ENCODE peak calls at places on chromosomes 1 and 21, in five cellular contexts. E is IMR-90, A is neuronal stem cell, Y is H9, S is trophoblast cell. N is an unnamed sample. For H3K4me1, the result is how much of the 10 kb centered on the place peaks cover.

GRCh38 chr1:16498573-16499359 is 15.3 kb downstream of the RNU1-1 start:
- DNase-seq in S (peak), E (peak), A (peak), Y (peak), N (peak)

GRCh38 chr1:205925730-205926129 is 17.5 kb downstream of the SLC26A9 start:
- DNase-seq in A (no peak), E (peak), S (peak), Y (no peak), N (no peak)

GRCh38 chr1:172893146-172893841 is 157.4 kb downstream of the TNFSF18 start:
- DNase-seq in S (peak), A (no peak), Y (no peak), E (no peak), N (no peak)

GRCh38 chr1:24874611-24875225 is 55.4 kb downstream of the RUNX3 start:
- DNase-seq in S (no peak), E (no peak), Y (no peak), A (no peak), N (no peak)

GRCh38 chr1:23444104-23444533 is 19.6 kb upstream of the TCEA3 start:
- DNase-seq in S (peak), A (no peak), E (peak), Y (no peak), N (no peak)

GRCh38 chr1:85275701-85276289 is 637 bp downstream of the BCL10 start:
- DNase-seq in A (peak), E (peak), S (no peak), Y (no peak), N (no peak)

GRCh38 chr1:21579788-21580187 is 70.6 kb downstream of the ALPL start:
- DNase-seq in S (no peak), A (no peak), Y (no peak), E (peak), N (no peak)

GRCh38 chr1:97797403-97798183 is 123.2 kb downstream of the DPYD start:
- DNase-seq in A (no peak), Y (no peak), E (peak), S (no peak), N (no peak)

GRCh38 chr1:242828199-242828598 is 303.7 kb upstream of the PLD5 start:
- DNase-seq in A (no peak), S (no peak), E (no peak), Y (no peak), N (no peak)

GRCh38 chr21:34782666-34783365 is 114.0 kb downstream of the CLIC6 start:
- DNase-seq in A (no peak), S (peak), Y (no peak), E (no peak), N (peak)

GRCh38 chr1:223422911-223423310 is 29.7 kb downstream of the CCDC185 start:
- DNase-seq in Y (no peak), E (no peak), A (no peak), S (no peak), N (no peak)

GRCh38 chr1:116806245-116806644 is 52.0 kb downstream of the CD2 start:
- DNase-seq in A (no peak), Y (no peak), S (no peak), E (no peak), N (no peak)

GRCh38 chr1:182259229-182259872 is 132.2 kb downstream of the GLUL start:
- DNase-seq in Y (no peak), A (no peak), S (peak), E (no peak), N (no peak)

GRCh38 chr21:29117372-29117955 is 13.0 kb upstream of the MAP3K7CL start:
- DNase-seq in A (no peak), E (no peak), Y (no peak), S (no peak), N (no peak)

GRCh38 chr1:92515796-92516201 is 29.1 kb upstream of the GFI1 start:
- DNase-seq in S (no peak), A (no peak), E (no peak), Y (no peak), N (no peak)

GRCh38 chr1:100010804-100011203 is 41.0 kb downstream of the SLC35A3 start:
- DNase-seq in A (no peak), Y (no peak), E (no peak), S (no peak), N (no peak)

GRCh38 chr1:75855010-75855409 is 58.3 kb downstream of the MSH4 start:
- DNase-seq in Y (no peak), E (peak), A (no peak), S (peak), N (no peak)

DNA sequence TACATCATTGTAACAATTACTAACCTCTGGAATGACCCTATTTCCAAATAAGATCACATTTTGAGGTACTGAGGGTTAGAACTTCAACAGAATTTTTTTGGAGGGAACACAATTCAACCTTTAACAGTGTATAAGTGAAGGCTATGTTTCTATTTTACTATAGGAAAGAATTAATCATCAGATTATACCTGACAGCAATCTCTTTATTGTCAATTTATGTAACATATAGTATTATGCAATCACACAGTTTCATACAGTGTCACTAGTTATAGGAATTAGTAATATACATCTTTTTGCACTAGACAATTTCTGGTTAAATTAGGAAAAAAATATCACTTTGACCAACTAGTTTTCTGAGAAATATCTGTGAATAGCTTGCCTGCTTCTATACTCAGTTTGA is 59.1 kb downstream of the MSH4 start:
- DNase-seq in Y (no peak), A (no peak), S (no peak), E (no peak), N (no peak)
- H4K8ac ChIP-seq in Y (no peak), A (no peak), S (no peak), E (no peak), N (no peak)

GRCh38 chr1:146001734-146002133 is 5.4 kb upstream of the TXNIP start:
- DNase-seq in E (no peak), S (no peak), A (no peak), Y (no peak), N (no peak)
- H3K4me1 ChIP-seq in E (under half), S (under half), A (under half), Y (under half), N (under half)

GRCh38 chr1:154075746-154076145 is 79.1 kb downstream of the NUP210L start:
- DNase-seq in A (no peak), Y (no peak), E (no peak), S (peak), N (no peak)
- H4K8ac ChIP-seq in A (no peak), Y (no peak), E (no peak), S (no peak), N (no peak)

DNA sequence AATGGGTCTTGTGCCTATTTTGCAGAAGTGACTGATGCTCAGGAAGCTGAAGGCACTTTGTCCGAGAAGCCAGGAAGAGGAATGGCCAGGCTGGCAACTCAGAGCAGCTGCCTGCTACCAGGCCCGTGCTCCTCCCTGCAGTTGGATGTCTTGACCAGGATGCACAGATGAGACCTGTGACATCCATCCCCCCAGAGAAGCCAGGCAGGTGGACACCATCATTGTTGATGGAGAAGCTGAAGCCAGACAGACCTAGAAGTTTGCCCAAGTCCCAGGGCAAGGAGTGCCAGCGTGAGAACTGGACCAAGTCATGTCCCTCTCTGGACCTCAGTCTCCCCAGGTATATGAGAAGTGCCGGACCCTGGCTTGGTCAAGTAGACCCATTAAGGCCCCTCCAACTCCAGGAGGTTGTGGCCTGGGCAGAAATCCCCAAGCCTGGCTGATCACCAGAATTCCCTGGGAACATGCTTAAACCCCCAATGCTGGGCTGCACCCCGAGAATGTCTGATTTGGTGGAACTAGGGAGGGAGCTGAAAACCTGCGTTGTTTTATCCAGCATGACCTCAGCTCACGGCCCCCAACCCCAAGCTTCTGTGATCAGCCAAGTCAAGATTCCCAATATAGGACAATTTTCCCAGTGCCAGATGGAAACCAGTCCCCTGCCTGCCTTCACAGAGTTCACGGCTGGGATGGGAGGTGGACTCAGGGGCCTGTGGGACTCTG is 82.4 kb downstream of the CAMK2N1 start:
- DNase-seq in E (no peak), A (no peak), S (no peak), Y (peak), N (no peak)
- H3K4me1 ChIP-seq in E (under half), A (under half), S (under half), Y (under half), N (under half)

DNA sequence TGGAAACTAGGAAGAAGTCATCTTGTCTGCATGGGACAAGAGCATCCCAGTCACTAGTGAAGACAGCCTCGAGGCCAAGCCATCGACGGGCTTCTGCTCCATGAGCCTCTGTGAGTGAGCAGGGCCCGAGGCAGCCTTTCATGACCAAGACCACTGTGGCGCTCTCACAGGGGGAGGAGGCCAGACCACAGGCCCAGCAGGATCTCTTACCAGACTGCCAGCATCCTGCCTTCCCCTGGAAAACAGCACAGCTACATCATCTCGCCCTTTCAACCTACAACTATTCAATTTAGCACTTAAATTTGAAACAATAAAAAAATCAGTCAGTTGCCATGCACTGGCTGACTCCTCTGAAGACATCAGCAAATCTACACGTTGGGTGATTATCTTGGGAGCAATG is 85.4 kb downstream of the HSF2BP start:
- DNase-seq in A (no peak), E (no peak), S (no peak), Y (no peak), N (no peak)
- H4K8ac ChIP-seq in A (no peak), E (no peak), S (no peak), Y (no peak), N (no peak)

DNA sequence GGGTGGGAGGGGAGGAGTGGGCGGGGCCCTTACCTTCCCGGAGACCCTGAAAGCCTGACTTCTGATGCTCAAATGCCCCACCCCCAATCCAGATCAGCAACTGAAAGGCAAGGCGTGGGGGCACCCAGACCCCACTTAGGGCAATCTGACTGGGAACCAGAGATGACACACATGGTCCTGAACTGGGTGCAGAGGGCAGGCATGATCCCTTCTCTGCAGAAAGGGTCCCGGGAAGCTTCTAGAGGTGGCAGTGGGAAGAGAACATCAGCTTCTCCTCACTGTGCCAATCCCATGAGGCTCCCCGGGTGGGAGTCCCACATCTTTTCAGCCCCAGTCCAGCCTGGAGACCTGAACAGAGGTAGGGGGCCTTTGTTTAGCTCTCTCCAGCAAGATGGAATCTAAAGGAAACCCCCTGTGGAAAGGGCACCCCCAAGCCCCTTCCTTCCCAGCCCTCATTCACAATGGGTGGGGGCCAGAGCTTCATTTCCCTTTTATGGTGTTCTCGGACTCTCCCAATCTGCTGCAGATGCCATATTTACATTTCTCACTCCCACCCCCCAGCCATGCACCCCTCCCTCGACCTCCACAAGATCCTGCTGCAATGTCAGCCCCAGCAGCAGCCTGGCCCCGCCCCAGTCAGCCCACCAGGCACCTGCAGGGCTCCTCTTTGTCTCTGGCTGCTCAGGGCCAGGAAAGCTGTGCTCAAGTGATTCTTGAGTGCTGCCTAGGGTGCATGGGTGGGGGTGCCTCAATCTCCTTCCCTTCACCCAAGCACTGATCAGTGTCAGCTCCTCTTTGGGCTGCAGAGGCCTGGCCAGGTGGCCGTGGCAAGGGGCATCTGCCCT is 2.0 kb downstream of the KIF21B start:
- DNase-seq in Y (peak), A (no peak), S (no peak), E (no peak), N (no peak)
- H3K4me1 ChIP-seq in Y (under half), A (under half), S (under half), E (under half), N (under half)

N was measured in mesendoderm.